ENCODE peak calls at places on chromosome 21, in four cellular contexts. J is Peyer's patch, X is T follicular helper cell, O is esophagus squamous epithelium. R is an unnamed sample.

GRCh38 chr21:37917612-37918011 is 1.4 kb upstream of the KCNJ6 start:
- DNase-seq in J (no peak), X (no peak), O (no peak), R (peak; percentile 74)

GRCh38 chr21:21200103-21200938 is 202.1 kb downstream of the NCAM2 start:
- DNase-seq in J (peak; percentile 56), X (no peak), O (no peak), R (peak; percentile 99)

GRCh38 chr21:41052820-41053555 is 115.0 kb upstream of the BACE2 start:
- DNase-seq in J (no peak), X (no peak), O (no peak), R (no peak)

GRCh38 chr21:42229676-42230075 is 10.7 kb downstream of the ABCG1 start:
- DNase-seq in J (no peak), X (no peak), O (no peak), R (no peak)

GRCh38 chr21:17925900-17926299 is 106.7 kb upstream of the C21orf91 start:
- DNase-seq in J (no peak), X (no peak), O (no peak), R (peak; percentile 52)

GRCh38 chr21:38315155-38315554 is 58.4 kb downstream of the KCNJ15 start:
- DNase-seq in J (no peak), X (no peak), O (no peak), R (peak; percentile 39)

GRCh38 chr21:39730418-39731107 is 14.4 kb upstream of the IGSF5 start:
- DNase-seq in J (no peak), X (no peak), O (no peak), R (no peak)

GRCh38 chr21:38925923-38926322 is 120.2 kb downstream of the ETS2 start:
- DNase-seq in J (peak; percentile 68), X (no peak), O (no peak), R (peak; percentile 96)

GRCh38 chr21:28554660-28555475 is 437.8 kb downstream of the LTN1 start:
- DNase-seq in J (no peak), X (no peak), O (no peak), R (peak; percentile 42)

GRCh38 chr21:28798798-28799197 is 193.9 kb downstream of the LTN1 start:
- DNase-seq in J (no peak), X (no peak), O (no peak), R (peak; percentile 51)